ENCODE peak calls at places on chromosomes 5 and 9, in six cellular contexts. One of them, this sample, is unnamed.

GRCh38 chr5:161934486-161934885 is 86.6 kb downstream of the GABRA1 start:
- DNase-seq in H9: no peak
- DNase-seq in neural crest cell: no peak
- DNase-seq in LoVo: no peak
- DNase-seq in CD4-positive, alpha-beta T cell: no peak
- DNase-seq in T-cell: no peak
- DNase-seq in this sample: no peak

GRCh38 chr5:1510631-1511030 is 13.1 kb downstream of the LPCAT1 start:
- DNase-seq in H9: no peak
- DNase-seq in neural crest cell: no peak
- DNase-seq in LoVo: no peak
- DNase-seq in CD4-positive, alpha-beta T cell: no peak
- DNase-seq in T-cell: no peak
- DNase-seq in this sample: no peak

GRCh38 chr5:73370620-73371583 is 77.7 kb downstream of the FOXD1 start:
- DNase-seq in H9: no peak
- DNase-seq in neural crest cell: no peak
- DNase-seq in LoVo: peak
- DNase-seq in CD4-positive, alpha-beta T cell: no peak
- DNase-seq in T-cell: no peak
- DNase-seq in this sample: no peak

GRCh38 chr5:133336121-133336968 is 276.0 kb downstream of the FSTL4 start:
- DNase-seq in H9: no peak
- DNase-seq in neural crest cell: no peak
- DNase-seq in LoVo: no peak
- DNase-seq in CD4-positive, alpha-beta T cell: no peak
- DNase-seq in T-cell: no peak
- DNase-seq in this sample: no peak

GRCh38 chr9:133135193-133135745 is 14.2 kb upstream of the RALGDS start:
- DNase-seq in H9: no peak
- DNase-seq in neural crest cell: no peak
- DNase-seq in LoVo: peak
- DNase-seq in CD4-positive, alpha-beta T cell: peak
- DNase-seq in T-cell: no peak
- DNase-seq in this sample: no peak

GRCh38 chr5:14447958-14448881 is 133.4 kb upstream of the OTULINL start:
- DNase-seq in H9: no peak
- DNase-seq in neural crest cell: no peak
- DNase-seq in LoVo: no peak
- DNase-seq in CD4-positive, alpha-beta T cell: no peak
- DNase-seq in T-cell: no peak
- DNase-seq in this sample: no peak

GRCh38 chr5:119370521-119370920 is 14.7 kb downstream of the TNFAIP8 start:
- DNase-seq in H9: no peak
- DNase-seq in neural crest cell: no peak
- DNase-seq in LoVo: no peak
- DNase-seq in CD4-positive, alpha-beta T cell: no peak
- DNase-seq in T-cell: no peak
- DNase-seq in this sample: no peak

GRCh38 chr5:99674086-99674485 is 745.3 kb upstream of the CHD1 start:
- DNase-seq in H9: no peak
- DNase-seq in neural crest cell: no peak
- DNase-seq in LoVo: no peak
- DNase-seq in CD4-positive, alpha-beta T cell: no peak
- DNase-seq in T-cell: no peak
- DNase-seq in this sample: no peak

GRCh38 chr5:168712280-168712924 is 133.2 kb upstream of the PANK3 start:
- DNase-seq in H9: no peak
- DNase-seq in neural crest cell: no peak
- DNase-seq in LoVo: peak
- DNase-seq in CD4-positive, alpha-beta T cell: no peak
- DNase-seq in T-cell: no peak
- DNase-seq in this sample: no peak

GRCh38 chr9:121296213-121297127 is 28.5 kb downstream of the GSN start:
- DNase-seq in H9: no peak
- DNase-seq in neural crest cell: no peak
- DNase-seq in LoVo: no peak
- DNase-seq in CD4-positive, alpha-beta T cell: no peak
- DNase-seq in T-cell: no peak
- DNase-seq in this sample: no peak

GRCh38 chr5:2685651-2686050 is 65.8 kb downstream of the IRX2 start:
- DNase-seq in H9: no peak
- DNase-seq in neural crest cell: no peak
- DNase-seq in LoVo: peak
- DNase-seq in CD4-positive, alpha-beta T cell: no peak
- DNase-seq in T-cell: no peak
- DNase-seq in this sample: no peak

GRCh38 chr5:142720561-142721275 is 34.8 kb upstream of the FGF1 start:
- DNase-seq in H9: peak
- DNase-seq in neural crest cell: no peak
- DNase-seq in LoVo: no peak
- DNase-seq in CD4-positive, alpha-beta T cell: no peak
- DNase-seq in T-cell: no peak
- DNase-seq in this sample: no peak

GRCh38 chr9:98057095-98057799 is 715 bp downstream of the NANS start:
- DNase-seq in H9: no peak
- DNase-seq in neural crest cell: no peak
- DNase-seq in LoVo: no peak
- DNase-seq in CD4-positive, alpha-beta T cell: no peak
- DNase-seq in T-cell: peak
- DNase-seq in this sample: no peak

GRCh38 chr5:80408475-80408875 is 611 bp downstream of the ZFYVE16 start:
- DNase-seq in H9: peak
- DNase-seq in neural crest cell: peak
- DNase-seq in LoVo: peak
- DNase-seq in CD4-positive, alpha-beta T cell: no peak
- DNase-seq in T-cell: peak
- DNase-seq in this sample: peak